ENCODE peak calls at places on chromosomes 6 and 20, in ten cellular contexts. One of them, this sample, is unnamed.

GRCh38 chr6:11609324-11610071 is 71.9 kb downstream of the TMEM170B start:
- ATAC-seq in left lung: peak
- ATAC-seq in activated CD8-positive, alpha-beta T cell treated with anti-CD3 and anti-CD28 coated beads for 36 hours: no peak
- ATAC-seq in gastroesophageal sphincter: peak
- ATAC-seq in stimulated activated memory B cell treated with anti-CD40 and anti-IgM and Interleukin-4, amounts not matched to agents 10 μg/mL and 1 μg/mL and 100 μg/mL, for 72 hours: no peak
- ATAC-seq in CD4-positive, CD25-positive, alpha-beta regulatory T cell: no peak
- ATAC-seq in RWPE2: peak
- ATAC-seq in aorta: peak
- ATAC-seq in Panc1: peak
- ATAC-seq in omental fat pad: no peak
- ATAC-seq in this sample: peak

GRCh38 chr6:16278048-16278724 is 39.8 kb downstream of the GMPR start:
- ATAC-seq in left lung: peak
- ATAC-seq in activated CD8-positive, alpha-beta T cell treated with anti-CD3 and anti-CD28 coated beads for 36 hours: no peak
- ATAC-seq in gastroesophageal sphincter: peak
- ATAC-seq in stimulated activated memory B cell treated with anti-CD40 and anti-IgM and Interleukin-4, amounts not matched to agents 10 μg/mL and 1 μg/mL and 100 μg/mL, for 72 hours: no peak
- ATAC-seq in CD4-positive, CD25-positive, alpha-beta regulatory T cell: no peak
- ATAC-seq in RWPE2: peak
- ATAC-seq in aorta: peak
- ATAC-seq in Panc1: peak
- ATAC-seq in omental fat pad: peak
- ATAC-seq in this sample: peak

GRCh38 chr6:17470953-17471335 is 77.5 kb downstream of the CAP2 start:
- ATAC-seq in left lung: peak
- ATAC-seq in activated CD8-positive, alpha-beta T cell treated with anti-CD3 and anti-CD28 coated beads for 36 hours: no peak
- ATAC-seq in gastroesophageal sphincter: peak
- ATAC-seq in stimulated activated memory B cell treated with anti-CD40 and anti-IgM and Interleukin-4, amounts not matched to agents 10 μg/mL and 1 μg/mL and 100 μg/mL, for 72 hours: no peak
- ATAC-seq in CD4-positive, CD25-positive, alpha-beta regulatory T cell: no peak
- ATAC-seq in RWPE2: peak
- ATAC-seq in aorta: peak
- ATAC-seq in Panc1: no peak
- ATAC-seq in omental fat pad: peak
- ATAC-seq in this sample: peak

GRCh38 chr6:155955038-155955437 is 499.4 kb upstream of the NOX3 start:
- ATAC-seq in left lung: no peak
- ATAC-seq in activated CD8-positive, alpha-beta T cell treated with anti-CD3 and anti-CD28 coated beads for 36 hours: no peak
- ATAC-seq in gastroesophageal sphincter: no peak
- ATAC-seq in stimulated activated memory B cell treated with anti-CD40 and anti-IgM and Interleukin-4, amounts not matched to agents 10 μg/mL and 1 μg/mL and 100 μg/mL, for 72 hours: no peak
- ATAC-seq in CD4-positive, CD25-positive, alpha-beta regulatory T cell: no peak
- ATAC-seq in RWPE2: no peak
- ATAC-seq in aorta: no peak
- ATAC-seq in Panc1: no peak
- ATAC-seq in omental fat pad: no peak
- ATAC-seq in this sample: no peak

GRCh38 chr20:45223136-45223535 is 2.0 kb downstream of the SEMG2 start:
- ATAC-seq in left lung: no peak
- ATAC-seq in activated CD8-positive, alpha-beta T cell treated with anti-CD3 and anti-CD28 coated beads for 36 hours: no peak
- ATAC-seq in gastroesophageal sphincter: no peak
- ATAC-seq in stimulated activated memory B cell treated with anti-CD40 and anti-IgM and Interleukin-4, amounts not matched to agents 10 μg/mL and 1 μg/mL and 100 μg/mL, for 72 hours: no peak
- ATAC-seq in CD4-positive, CD25-positive, alpha-beta regulatory T cell: no peak
- ATAC-seq in RWPE2: peak
- ATAC-seq in aorta: no peak
- ATAC-seq in Panc1: no peak
- ATAC-seq in omental fat pad: no peak
- ATAC-seq in this sample: no peak

GRCh38 chr6:132948889-132949288 is 134.5 kb downstream of the RPS12 start:
- ATAC-seq in left lung: no peak
- ATAC-seq in activated CD8-positive, alpha-beta T cell treated with anti-CD3 and anti-CD28 coated beads for 36 hours: no peak
- ATAC-seq in gastroesophageal sphincter: no peak
- ATAC-seq in stimulated activated memory B cell treated with anti-CD40 and anti-IgM and Interleukin-4, amounts not matched to agents 10 μg/mL and 1 μg/mL and 100 μg/mL, for 72 hours: peak
- ATAC-seq in CD4-positive, CD25-positive, alpha-beta regulatory T cell: no peak
- ATAC-seq in RWPE2: no peak
- ATAC-seq in aorta: no peak
- ATAC-seq in Panc1: no peak
- ATAC-seq in omental fat pad: no peak
- ATAC-seq in this sample: no peak

GRCh38 chr6:155171109-155171746 is 92.6 kb upstream of the CLDN20 start:
- ATAC-seq in left lung: peak
- ATAC-seq in activated CD8-positive, alpha-beta T cell treated with anti-CD3 and anti-CD28 coated beads for 36 hours: peak
- ATAC-seq in gastroesophageal sphincter: peak
- ATAC-seq in stimulated activated memory B cell treated with anti-CD40 and anti-IgM and Interleukin-4, amounts not matched to agents 10 μg/mL and 1 μg/mL and 100 μg/mL, for 72 hours: peak
- ATAC-seq in CD4-positive, CD25-positive, alpha-beta regulatory T cell: peak
- ATAC-seq in RWPE2: peak
- ATAC-seq in aorta: peak
- ATAC-seq in Panc1: peak
- ATAC-seq in omental fat pad: peak
- ATAC-seq in this sample: peak

GRCh38 chr20:38973546-38974120 is 11.5 kb downstream of the DHX35 start:
- ATAC-seq in left lung: no peak
- ATAC-seq in activated CD8-positive, alpha-beta T cell treated with anti-CD3 and anti-CD28 coated beads for 36 hours: no peak
- ATAC-seq in gastroesophageal sphincter: no peak
- ATAC-seq in stimulated activated memory B cell treated with anti-CD40 and anti-IgM and Interleukin-4, amounts not matched to agents 10 μg/mL and 1 μg/mL and 100 μg/mL, for 72 hours: no peak
- ATAC-seq in CD4-positive, CD25-positive, alpha-beta regulatory T cell: no peak
- ATAC-seq in RWPE2: peak
- ATAC-seq in aorta: no peak
- ATAC-seq in Panc1: no peak
- ATAC-seq in omental fat pad: no peak
- ATAC-seq in this sample: no peak

GRCh38 chr6:163324326-163324927 is 90.1 kb upstream of the QKI start:
- ATAC-seq in left lung: peak
- ATAC-seq in activated CD8-positive, alpha-beta T cell treated with anti-CD3 and anti-CD28 coated beads for 36 hours: no peak
- ATAC-seq in gastroesophageal sphincter: no peak
- ATAC-seq in stimulated activated memory B cell treated with anti-CD40 and anti-IgM and Interleukin-4, amounts not matched to agents 10 μg/mL and 1 μg/mL and 100 μg/mL, for 72 hours: no peak
- ATAC-seq in CD4-positive, CD25-positive, alpha-beta regulatory T cell: no peak
- ATAC-seq in RWPE2: no peak
- ATAC-seq in aorta: no peak
- ATAC-seq in Panc1: peak
- ATAC-seq in omental fat pad: no peak
- ATAC-seq in this sample: no peak

GRCh38 chr6:76262240-76262639 is 189.8 kb upstream of the IMPG1 start:
- ATAC-seq in left lung: no peak
- ATAC-seq in activated CD8-positive, alpha-beta T cell treated with anti-CD3 and anti-CD28 coated beads for 36 hours: no peak
- ATAC-seq in gastroesophageal sphincter: no peak
- ATAC-seq in stimulated activated memory B cell treated with anti-CD40 and anti-IgM and Interleukin-4, amounts not matched to agents 10 μg/mL and 1 μg/mL and 100 μg/mL, for 72 hours: no peak
- ATAC-seq in CD4-positive, CD25-positive, alpha-beta regulatory T cell: no peak
- ATAC-seq in RWPE2: no peak
- ATAC-seq in aorta: no peak
- ATAC-seq in Panc1: no peak
- ATAC-seq in omental fat pad: no peak
- ATAC-seq in this sample: no peak

GRCh38 chr6:30654798-30655742 is 8.1 kb downstream of the C6orf136 start:
- ATAC-seq in left lung: no peak
- ATAC-seq in activated CD8-positive, alpha-beta T cell treated with anti-CD3 and anti-CD28 coated beads for 36 hours: no peak
- ATAC-seq in gastroesophageal sphincter: no peak
- ATAC-seq in stimulated activated memory B cell treated with anti-CD40 and anti-IgM and Interleukin-4, amounts not matched to agents 10 μg/mL and 1 μg/mL and 100 μg/mL, for 72 hours: no peak
- ATAC-seq in CD4-positive, CD25-positive, alpha-beta regulatory T cell: no peak
- ATAC-seq in RWPE2: no peak
- ATAC-seq in aorta: no peak
- ATAC-seq in Panc1: no peak
- ATAC-seq in omental fat pad: no peak
- ATAC-seq in this sample: no peak

GRCh38 chr6:11139051-11139960 is 27.8 kb upstream of the ERVFRD-1 start:
- ATAC-seq in left lung: peak
- ATAC-seq in activated CD8-positive, alpha-beta T cell treated with anti-CD3 and anti-CD28 coated beads for 36 hours: peak
- ATAC-seq in gastroesophageal sphincter: no peak
- ATAC-seq in stimulated activated memory B cell treated with anti-CD40 and anti-IgM and Interleukin-4, amounts not matched to agents 10 μg/mL and 1 μg/mL and 100 μg/mL, for 72 hours: peak
- ATAC-seq in CD4-positive, CD25-positive, alpha-beta regulatory T cell: no peak
- ATAC-seq in RWPE2: peak
- ATAC-seq in aorta: no peak
- ATAC-seq in Panc1: no peak
- ATAC-seq in omental fat pad: peak
- ATAC-seq in this sample: peak

GRCh38 chr6:41092421-41093140 is 19.8 kb downstream of the NFYA start:
- ATAC-seq in left lung: peak
- ATAC-seq in activated CD8-positive, alpha-beta T cell treated with anti-CD3 and anti-CD28 coated beads for 36 hours: peak
- ATAC-seq in gastroesophageal sphincter: no peak
- ATAC-seq in stimulated activated memory B cell treated with anti-CD40 and anti-IgM and Interleukin-4, amounts not matched to agents 10 μg/mL and 1 μg/mL and 100 μg/mL, for 72 hours: no peak
- ATAC-seq in CD4-positive, CD25-positive, alpha-beta regulatory T cell: no peak
- ATAC-seq in RWPE2: peak
- ATAC-seq in aorta: no peak
- ATAC-seq in Panc1: no peak
- ATAC-seq in omental fat pad: no peak
- ATAC-seq in this sample: no peak

GRCh38 chr6:25105070-25105925 is 169.5 kb upstream of the RIPOR2 start:
- ATAC-seq in left lung: peak
- ATAC-seq in activated CD8-positive, alpha-beta T cell treated with anti-CD3 and anti-CD28 coated beads for 36 hours: no peak
- ATAC-seq in gastroesophageal sphincter: no peak
- ATAC-seq in stimulated activated memory B cell treated with anti-CD40 and anti-IgM and Interleukin-4, amounts not matched to agents 10 μg/mL and 1 μg/mL and 100 μg/mL, for 72 hours: no peak
- ATAC-seq in CD4-positive, CD25-positive, alpha-beta regulatory T cell: no peak
- ATAC-seq in RWPE2: peak
- ATAC-seq in aorta: peak
- ATAC-seq in Panc1: no peak
- ATAC-seq in omental fat pad: no peak
- ATAC-seq in this sample: peak

GRCh38 chr6:158707826-158708225 is 58.0 kb downstream of the SYTL3 start:
- ATAC-seq in left lung: peak
- ATAC-seq in activated CD8-positive, alpha-beta T cell treated with anti-CD3 and anti-CD28 coated beads for 36 hours: no peak
- ATAC-seq in gastroesophageal sphincter: no peak
- ATAC-seq in stimulated activated memory B cell treated with anti-CD40 and anti-IgM and Interleukin-4, amounts not matched to agents 10 μg/mL and 1 μg/mL and 100 μg/mL, for 72 hours: peak
- ATAC-seq in CD4-positive, CD25-positive, alpha-beta regulatory T cell: no peak
- ATAC-seq in RWPE2: peak
- ATAC-seq in aorta: no peak
- ATAC-seq in Panc1: no peak
- ATAC-seq in omental fat pad: peak
- ATAC-seq in this sample: peak

GRCh38 chr6:2979819-2980464 is 8.6 kb upstream of the SERPINB6 start:
- ATAC-seq in left lung: peak
- ATAC-seq in activated CD8-positive, alpha-beta T cell treated with anti-CD3 and anti-CD28 coated beads for 36 hours: no peak
- ATAC-seq in gastroesophageal sphincter: no peak
- ATAC-seq in stimulated activated memory B cell treated with anti-CD40 and anti-IgM and Interleukin-4, amounts not matched to agents 10 μg/mL and 1 μg/mL and 100 μg/mL, for 72 hours: no peak
- ATAC-seq in CD4-positive, CD25-positive, alpha-beta regulatory T cell: no peak
- ATAC-seq in RWPE2: no peak
- ATAC-seq in aorta: no peak
- ATAC-seq in Panc1: peak
- ATAC-seq in omental fat pad: peak
- ATAC-seq in this sample: peak

GRCh38 chr20:63497946-63498935 is 642 bp downstream of the EEF1A2 start:
- ATAC-seq in left lung: peak
- ATAC-seq in activated CD8-positive, alpha-beta T cell treated with anti-CD3 and anti-CD28 coated beads for 36 hours: no peak
- ATAC-seq in gastroesophageal sphincter: peak
- ATAC-seq in stimulated activated memory B cell treated with anti-CD40 and anti-IgM and Interleukin-4, amounts not matched to agents 10 μg/mL and 1 μg/mL and 100 μg/mL, for 72 hours: peak
- ATAC-seq in CD4-positive, CD25-positive, alpha-beta regulatory T cell: no peak
- ATAC-seq in RWPE2: peak
- ATAC-seq in aorta: no peak
- ATAC-seq in Panc1: peak
- ATAC-seq in omental fat pad: no peak
- ATAC-seq in this sample: peak

GRCh38 chr6:99905209-99906106 is 88.6 kb downstream of the MCHR2 start:
- ATAC-seq in left lung: peak
- ATAC-seq in activated CD8-positive, alpha-beta T cell treated with anti-CD3 and anti-CD28 coated beads for 36 hours: peak
- ATAC-seq in gastroesophageal sphincter: no peak
- ATAC-seq in stimulated activated memory B cell treated with anti-CD40 and anti-IgM and Interleukin-4, amounts not matched to agents 10 μg/mL and 1 μg/mL and 100 μg/mL, for 72 hours: no peak
- ATAC-seq in CD4-positive, CD25-positive, alpha-beta regulatory T cell: no peak
- ATAC-seq in RWPE2: peak
- ATAC-seq in aorta: no peak
- ATAC-seq in Panc1: peak
- ATAC-seq in omental fat pad: peak
- ATAC-seq in this sample: no peak

GRCh38 chr6:29924731-29925130 is 17.6 kb upstream of the HLA-A start:
- ATAC-seq in left lung: peak
- ATAC-seq in activated CD8-positive, alpha-beta T cell treated with anti-CD3 and anti-CD28 coated beads for 36 hours: peak
- ATAC-seq in gastroesophageal sphincter: no peak
- ATAC-seq in stimulated activated memory B cell treated with anti-CD40 and anti-IgM and Interleukin-4, amounts not matched to agents 10 μg/mL and 1 μg/mL and 100 μg/mL, for 72 hours: no peak
- ATAC-seq in CD4-positive, CD25-positive, alpha-beta regulatory T cell: no peak
- ATAC-seq in RWPE2: peak
- ATAC-seq in aorta: no peak
- ATAC-seq in Panc1: peak
- ATAC-seq in omental fat pad: no peak
- ATAC-seq in this sample: peak

GRCh38 chr20:63134201-63134612 is 81.7 kb downstream of the YTHDF1 start:
- ATAC-seq in left lung: no peak
- ATAC-seq in activated CD8-positive, alpha-beta T cell treated with anti-CD3 and anti-CD28 coated beads for 36 hours: peak
- ATAC-seq in gastroesophageal sphincter: no peak
- ATAC-seq in stimulated activated memory B cell treated with anti-CD40 and anti-IgM and Interleukin-4, amounts not matched to agents 10 μg/mL and 1 μg/mL and 100 μg/mL, for 72 hours: peak
- ATAC-seq in CD4-positive, CD25-positive, alpha-beta regulatory T cell: no peak
- ATAC-seq in RWPE2: no peak
- ATAC-seq in aorta: no peak
- ATAC-seq in Panc1: no peak
- ATAC-seq in omental fat pad: no peak
- ATAC-seq in this sample: no peak

GRCh38 chr6:88238901-88239300 is 72.8 kb upstream of the CNR1 start:
- ATAC-seq in left lung: no peak
- ATAC-seq in activated CD8-positive, alpha-beta T cell treated with anti-CD3 and anti-CD28 coated beads for 36 hours: no peak
- ATAC-seq in gastroesophageal sphincter: no peak
- ATAC-seq in stimulated activated memory B cell treated with anti-CD40 and anti-IgM and Interleukin-4, amounts not matched to agents 10 μg/mL and 1 μg/mL and 100 μg/mL, for 72 hours: no peak
- ATAC-seq in CD4-positive, CD25-positive, alpha-beta regulatory T cell: no peak
- ATAC-seq in RWPE2: no peak
- ATAC-seq in aorta: no peak
- ATAC-seq in Panc1: no peak
- ATAC-seq in omental fat pad: no peak
- ATAC-seq in this sample: no peak

GRCh38 chr6:90484392-90484791 is 102.5 kb downstream of the MAP3K7 start:
- ATAC-seq in left lung: no peak
- ATAC-seq in activated CD8-positive, alpha-beta T cell treated with anti-CD3 and anti-CD28 coated beads for 36 hours: no peak
- ATAC-seq in gastroesophageal sphincter: no peak
- ATAC-seq in stimulated activated memory B cell treated with anti-CD40 and anti-IgM and Interleukin-4, amounts not matched to agents 10 μg/mL and 1 μg/mL and 100 μg/mL, for 72 hours: no peak
- ATAC-seq in CD4-positive, CD25-positive, alpha-beta regulatory T cell: no peak
- ATAC-seq in RWPE2: no peak
- ATAC-seq in aorta: no peak
- ATAC-seq in Panc1: no peak
- ATAC-seq in omental fat pad: no peak
- ATAC-seq in this sample: no peak

GRCh38 chr6:25830461-25830860 is 1.4 kb downstream of the SLC17A1 start:
- ATAC-seq in left lung: no peak
- ATAC-seq in activated CD8-positive, alpha-beta T cell treated with anti-CD3 and anti-CD28 coated beads for 36 hours: no peak
- ATAC-seq in gastroesophageal sphincter: no peak
- ATAC-seq in stimulated activated memory B cell treated with anti-CD40 and anti-IgM and Interleukin-4, amounts not matched to agents 10 μg/mL and 1 μg/mL and 100 μg/mL, for 72 hours: no peak
- ATAC-seq in CD4-positive, CD25-positive, alpha-beta regulatory T cell: no peak
- ATAC-seq in RWPE2: no peak
- ATAC-seq in aorta: no peak
- ATAC-seq in Panc1: no peak
- ATAC-seq in omental fat pad: no peak
- ATAC-seq in this sample: no peak

GRCh38 chr6:25279748-25280616 is 808 bp downstream of the CARMIL1 start:
- ATAC-seq in left lung: peak
- ATAC-seq in activated CD8-positive, alpha-beta T cell treated with anti-CD3 and anti-CD28 coated beads for 36 hours: no peak
- ATAC-seq in gastroesophageal sphincter: no peak
- ATAC-seq in stimulated activated memory B cell treated with anti-CD40 and anti-IgM and Interleukin-4, amounts not matched to agents 10 μg/mL and 1 μg/mL and 100 μg/mL, for 72 hours: peak
- ATAC-seq in CD4-positive, CD25-positive, alpha-beta regulatory T cell: peak
- ATAC-seq in RWPE2: peak
- ATAC-seq in aorta: peak
- ATAC-seq in Panc1: peak
- ATAC-seq in omental fat pad: peak
- ATAC-seq in this sample: peak

GRCh38 chr20:9408422-9409300 is 105.7 kb upstream of the LAMP5 start:
- ATAC-seq in left lung: peak
- ATAC-seq in activated CD8-positive, alpha-beta T cell treated with anti-CD3 and anti-CD28 coated beads for 36 hours: no peak
- ATAC-seq in gastroesophageal sphincter: no peak
- ATAC-seq in stimulated activated memory B cell treated with anti-CD40 and anti-IgM and Interleukin-4, amounts not matched to agents 10 μg/mL and 1 μg/mL and 100 μg/mL, for 72 hours: no peak
- ATAC-seq in CD4-positive, CD25-positive, alpha-beta regulatory T cell: no peak
- ATAC-seq in RWPE2: peak
- ATAC-seq in aorta: no peak
- ATAC-seq in Panc1: peak
- ATAC-seq in omental fat pad: no peak
- ATAC-seq in this sample: no peak

GRCh38 chr20:10665791-10666190 is 8.0 kb downstream of the JAG1 start:
- ATAC-seq in left lung: no peak
- ATAC-seq in activated CD8-positive, alpha-beta T cell treated with anti-CD3 and anti-CD28 coated beads for 36 hours: no peak
- ATAC-seq in gastroesophageal sphincter: peak
- ATAC-seq in stimulated activated memory B cell treated with anti-CD40 and anti-IgM and Interleukin-4, amounts not matched to agents 10 μg/mL and 1 μg/mL and 100 μg/mL, for 72 hours: no peak
- ATAC-seq in CD4-positive, CD25-positive, alpha-beta regulatory T cell: no peak
- ATAC-seq in RWPE2: peak
- ATAC-seq in aorta: peak
- ATAC-seq in Panc1: no peak
- ATAC-seq in omental fat pad: peak
- ATAC-seq in this sample: peak

GRCh38 chr6:125857846-125858245 is 67.1 kb downstream of the NCOA7 start:
- ATAC-seq in left lung: no peak
- ATAC-seq in activated CD8-positive, alpha-beta T cell treated with anti-CD3 and anti-CD28 coated beads for 36 hours: no peak
- ATAC-seq in gastroesophageal sphincter: no peak
- ATAC-seq in stimulated activated memory B cell treated with anti-CD40 and anti-IgM and Interleukin-4, amounts not matched to agents 10 μg/mL and 1 μg/mL and 100 μg/mL, for 72 hours: no peak
- ATAC-seq in CD4-positive, CD25-positive, alpha-beta regulatory T cell: no peak
- ATAC-seq in RWPE2: no peak
- ATAC-seq in aorta: no peak
- ATAC-seq in Panc1: no peak
- ATAC-seq in omental fat pad: no peak
- ATAC-seq in this sample: no peak

GRCh38 chr6:16320533-16321340 is 82.3 kb downstream of the GMPR start:
- ATAC-seq in left lung: no peak
- ATAC-seq in activated CD8-positive, alpha-beta T cell treated with anti-CD3 and anti-CD28 coated beads for 36 hours: no peak
- ATAC-seq in gastroesophageal sphincter: peak
- ATAC-seq in stimulated activated memory B cell treated with anti-CD40 and anti-IgM and Interleukin-4, amounts not matched to agents 10 μg/mL and 1 μg/mL and 100 μg/mL, for 72 hours: no peak
- ATAC-seq in CD4-positive, CD25-positive, alpha-beta regulatory T cell: no peak
- ATAC-seq in RWPE2: no peak
- ATAC-seq in aorta: peak
- ATAC-seq in Panc1: peak
- ATAC-seq in omental fat pad: peak
- ATAC-seq in this sample: no peak